ENCODE peak calls at places on chromosome 5, in seven cellular contexts. X is heart right ventricle, R is ovary, A is neural progenitor cell, Y is cardiac muscle cell, E is fibroblast of lung, B is aorta. I is an unnamed sample. For H3K4me1, the result is how much of the 10 kb centered on the place peaks cover.

GRCh38 chr5:25405850-25406249 is 761.1 kb upstream of the CDH10 start:
- DNase-seq in B (no peak), A (no peak), X (no peak), E (no peak), R (no peak), Y (no peak), I (no peak)

GRCh38 chr5:140175367-140176027 is 509 bp downstream of the CYSTM1 start:
- DNase-seq in A (peak), B (peak), R (peak), Y (peak), X (peak), E (peak), I (peak)

GRCh38 chr5:93076566-93076965 is 504.5 kb downstream of the NR2F1-AS1 start:
- DNase-seq in B (no peak), A (no peak), Y (peak), E (peak), R (no peak), X (no peak), I (no peak)

GRCh38 chr5:74127377-74128338 is 501.7 kb downstream of the ARHGEF28 start:
- DNase-seq in Y (peak), E (peak), R (no peak), X (peak), A (peak), B (no peak), I (no peak)

GRCh38 chr5:176633638-176634037 is 3.2 kb downstream of the EIF4E1B start:
- DNase-seq in X (no peak), R (no peak), E (no peak), Y (no peak), B (no peak), A (no peak), I (no peak)

GRCh38 chr5:6727231-6727630 is 14.0 kb downstream of the TENT4A start:
- DNase-seq in R (no peak), X (no peak), A (no peak), B (no peak), E (no peak), Y (no peak), I (no peak)

GRCh38 chr5:74686962-74687751 is 2.1 kb downstream of the HEXB start:
- DNase-seq in R (no peak), X (no peak), B (no peak), Y (no peak), E (peak), A (no peak), I (no peak)

GRCh38 chr5:93591323-93591945 is 8.4 kb downstream of the NR2F1 start:
- DNase-seq in B (no peak), Y (no peak), R (no peak), X (no peak), E (no peak), A (no peak), I (no peak)

GRCh38 chr5:18465833-18466681 is 831.8 kb downstream of the TAF11L14 start:
- DNase-seq in B (peak), E (peak), Y (peak), R (no peak), X (peak), A (peak), I (no peak)

GRCh38 chr5:24381861-24382460 is 262.8 kb downstream of the CDH10 start:
- DNase-seq in B (no peak), A (peak), X (no peak), Y (no peak), E (no peak), R (no peak), I (no peak)

GRCh38 chr5:122943050-122943698 is 93.4 kb downstream of the PPIC start:
- DNase-seq in R (no peak), A (no peak), Y (peak), E (no peak), B (no peak), X (no peak), I (no peak)

GRCh38 chr5:34838785-34839714 is at the start of gene TTC23L:
- DNase-seq in B (peak), R (peak), A (peak), Y (peak), E (peak), X (peak), I (peak)

GRCh38 chr5:177370488-177371119 is 12.9 kb downstream of the RGS14 start:
- DNase-seq in Y (peak), R (peak), E (peak), X (peak), B (peak), A (peak), I (peak)

GRCh38 chr5:73253047-73253660 is 80.2 kb downstream of the TMEM174 start:
- DNase-seq in B (no peak), R (no peak), X (no peak), E (no peak), A (no peak), Y (no peak), I (no peak)

GRCh38 chr5:16916262-16916878 is 19.7 kb downstream of the MYO10 start:
- DNase-seq in B (no peak), X (no peak), R (no peak), Y (peak), E (peak), A (no peak), I (no peak)

GRCh38 chr5:59769041-59769360 is 124.5 kb downstream of the PDE4D start:
- DNase-seq in Y (peak), E (no peak), X (no peak), B (no peak), A (no peak), R (no peak), I (no peak)
- H3K4me1 ChIP-seq in Y (under half), E (under half), X (under half), B (under half), A (under half), R (under half), I (under half)

DNA sequence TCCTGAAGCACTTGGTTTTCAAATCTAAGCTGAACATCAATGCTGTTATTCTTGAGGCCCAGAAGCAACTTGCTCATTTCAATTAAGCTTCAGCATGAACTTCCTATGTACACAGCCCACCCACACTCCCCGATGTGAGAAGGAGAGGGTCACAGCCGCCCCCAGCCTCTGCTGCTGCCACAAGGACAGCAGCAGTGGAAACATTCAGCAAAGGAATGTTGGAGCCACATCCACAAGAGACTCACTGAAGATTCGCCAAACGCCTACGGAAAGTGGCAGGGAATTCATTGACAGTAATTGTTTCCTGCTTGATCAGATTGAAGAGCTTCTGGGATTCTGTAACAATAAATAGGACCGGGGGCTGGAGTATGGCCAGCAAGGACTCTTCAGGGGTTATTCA is 2.9 kb downstream of the TGFBI start:
- DNase-seq in B (peak), R (no peak), E (no peak), X (no peak), A (no peak), Y (no peak), I (no peak)
- H3K4me1 ChIP-seq in B (under half), R (under half), E (under half), X (half or more), A (under half), Y (under half), I (half or more)

GRCh38 chr5:124648902-124649467 is 97.5 kb downstream of the ZNF608 start:
- DNase-seq in Y (no peak), B (no peak), X (no peak), E (no peak), A (no peak), R (no peak), I (no peak)
- H3K4me1 ChIP-seq in Y (half or more), B (under half), X (half or more), E (under half), A (half or more), R (under half), I (under half)

GRCh38 chr5:156799171-156799570 is 50.9 kb upstream of the PPP1R2B start:
- DNase-seq in Y (no peak), X (no peak), B (no peak), A (no peak), E (no peak), R (no peak), I (no peak)
- H3K4me1 ChIP-seq in Y (under half), X (under half), B (under half), A (under half), E (under half), R (under half), I (under half)

GRCh38 chr5:96094904-96095303 is 133.3 kb upstream of the ELL2 start:
- DNase-seq in B (peak), X (peak), Y (peak), A (no peak), E (peak), R (no peak), I (no peak)

GRCh38 chr5:96091874-96092273 is 130.2 kb upstream of the ELL2 start:
- DNase-seq in B (no peak), A (no peak), R (no peak), X (no peak), E (no peak), Y (no peak), I (no peak)

GRCh38 chr5:96093890-96094381 is 132.3 kb upstream of the ELL2 start:
- DNase-seq in E (no peak), Y (no peak), B (no peak), R (no peak), X (no peak), A (no peak), I (no peak)

GRCh38 chr5:96090205-96090604 is 128.6 kb upstream of the ELL2 start:
- DNase-seq in A (no peak), E (no peak), Y (no peak), X (no peak), B (no peak), R (no peak), I (no peak)

GRCh38 chr5:96093340-96093739 is 131.7 kb upstream of the ELL2 start:
- DNase-seq in Y (no peak), A (no peak), B (no peak), X (no peak), E (no peak), R (no peak), I (no peak)
- H3K4me1 ChIP-seq in Y (under half), A (under half), B (under half), X (under half), E (under half), R (under half), I (under half)

DNA sequence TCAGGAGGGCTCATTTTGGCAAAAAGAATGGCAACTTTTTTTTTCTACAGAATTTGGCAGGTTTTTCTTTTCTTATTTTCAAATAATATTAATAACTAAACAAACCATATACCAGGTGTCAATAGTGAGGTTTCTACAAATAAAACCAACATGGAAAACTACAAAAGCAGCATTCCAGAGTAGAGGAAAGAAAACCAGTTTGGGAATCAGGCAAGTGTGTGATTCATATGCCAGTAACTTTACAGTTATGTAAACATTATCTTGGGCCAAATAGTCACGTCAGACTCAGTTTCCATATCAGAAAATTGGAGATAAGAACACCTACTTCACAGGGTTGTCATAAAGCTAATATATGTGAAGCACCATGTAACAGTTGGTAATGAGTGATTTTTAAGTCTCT is 51.7 kb downstream of the FBXW11 start:
- DNase-seq in E (peak), X (no peak), R (no peak), Y (peak), B (no peak), A (no peak), I (no peak)
- H3K4me1 ChIP-seq in E (under half), X (half or more), R (under half), Y (half or more), B (under half), A (under half), I (under half)

GRCh38 chr5:141492168-141492885 is 3.4 kb downstream of the PCDHGC5 start:
- DNase-seq in A (peak), B (peak), E (no peak), R (no peak), X (no peak), Y (no peak), I (no peak)

GRCh38 chr5:141490271-141490670 is 1.4 kb downstream of the PCDHGC5 start:
- DNase-seq in X (no peak), E (no peak), R (no peak), B (no peak), Y (no peak), A (no peak), I (no peak)

GRCh38 chr5:141491323-141492167 is 2.7 kb downstream of the PCDHGC5 start:
- DNase-seq in R (no peak), A (peak), B (no peak), E (no peak), Y (no peak), X (no peak), I (no peak)

GRCh38 chr5:141489841-141490240 is 960 bp downstream of the PCDHGC5 start:
- DNase-seq in R (no peak), E (no peak), A (no peak), X (no peak), B (no peak), Y (no peak), I (no peak)

DNA sequence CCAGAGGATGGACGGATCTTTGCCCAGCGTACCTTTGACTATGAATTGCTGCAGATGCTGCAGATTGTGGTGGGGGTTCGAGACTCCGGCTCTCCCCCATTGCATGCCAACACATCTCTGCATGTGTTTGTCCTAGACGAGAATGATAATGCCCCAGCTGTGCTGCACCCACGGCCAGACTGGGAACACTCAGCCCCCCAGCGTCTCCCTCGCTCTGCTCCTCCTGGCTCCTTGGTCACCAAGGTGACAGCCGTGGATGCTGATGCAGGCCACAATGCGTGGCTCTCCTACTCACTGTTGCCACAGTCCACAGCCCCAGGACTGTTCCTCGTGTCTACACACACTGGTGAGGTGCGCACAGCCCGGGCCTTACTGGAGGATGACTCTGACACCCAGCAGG is 1.9 kb downstream of the PCDHGC5 start:
- DNase-seq in Y (no peak), X (no peak), R (no peak), E (no peak), A (no peak), B (no peak), I (no peak)
- H3K4me1 ChIP-seq in Y (under half), X (half or more), R (under half), E (under half), A (under half), B (under half), I (under half)

DNA sequence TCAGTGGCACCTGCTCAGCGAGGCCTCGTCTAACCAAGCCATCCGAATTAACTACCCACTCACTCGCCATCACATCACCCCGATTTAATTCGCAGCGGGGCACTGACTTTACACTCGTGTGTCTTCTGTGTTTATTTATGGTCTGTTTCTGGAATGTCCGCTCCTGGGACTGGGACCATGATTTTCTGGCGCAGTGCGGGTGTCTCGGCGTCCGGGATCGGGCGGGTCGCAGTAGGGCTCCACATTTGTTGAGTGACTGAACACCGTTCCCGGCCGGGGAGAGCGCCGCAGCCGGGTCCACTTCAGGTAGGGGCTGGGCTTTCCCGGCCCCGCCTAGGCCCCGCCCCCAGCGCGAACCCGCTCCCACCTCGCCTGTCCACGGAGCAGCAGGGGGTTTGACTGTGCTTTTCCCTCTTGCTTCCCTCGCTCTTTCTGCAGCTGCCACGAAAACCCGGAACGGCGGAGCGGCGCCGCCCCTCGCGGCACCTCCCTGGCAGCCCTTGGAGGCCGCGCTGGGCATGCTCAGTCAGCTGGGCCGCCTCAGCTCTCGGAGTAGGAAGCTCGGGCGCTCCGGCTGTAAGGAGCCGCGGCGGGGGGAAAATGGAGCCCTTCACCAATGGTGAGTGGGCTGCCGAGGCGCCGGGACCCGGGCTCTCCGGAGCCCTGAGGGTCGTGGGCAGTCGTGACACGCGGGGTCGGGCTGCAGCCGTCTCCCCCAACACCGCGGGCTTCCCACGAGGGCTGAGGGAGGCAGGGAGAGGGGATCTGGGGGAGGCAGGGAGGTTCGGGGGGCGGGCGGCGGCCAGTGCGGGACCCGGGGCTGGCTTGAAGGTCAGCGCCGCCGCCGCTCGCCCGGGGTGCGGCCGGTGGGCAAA is at the start of gene LNPEP:
- DNase-seq in R (peak), E (peak), X (peak), Y (peak), B (peak), A (peak), I (peak)
- H3K4me1 ChIP-seq in R (under half), E (under half), X (under half), Y (under half), B (under half), A (under half), I (under half)

DNA sequence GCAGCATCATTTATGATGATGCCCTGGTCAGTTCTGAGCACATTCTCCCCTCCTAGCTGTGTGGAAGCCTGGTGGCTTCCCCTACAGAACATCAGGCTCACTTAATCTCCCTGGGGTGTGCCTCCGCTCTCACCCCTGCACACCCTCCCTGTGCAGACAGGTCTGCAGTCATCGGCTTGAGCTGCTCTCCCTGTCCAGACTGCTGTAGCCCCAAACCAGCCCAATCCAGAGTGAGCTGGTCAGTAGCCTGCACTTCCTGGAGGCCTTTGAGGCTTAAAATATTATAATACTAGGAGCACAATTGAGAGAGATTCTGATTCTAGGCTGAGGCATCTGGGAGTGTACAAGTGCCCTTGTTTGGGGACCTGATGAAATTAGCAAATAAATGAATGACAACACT is 60.2 kb downstream of the PPARGC1B start:
- DNase-seq in E (no peak), R (no peak), X (no peak), A (no peak), Y (no peak), B (no peak), I (no peak)
- H3K4me1 ChIP-seq in E (under half), R (under half), X (half or more), A (under half), Y (under half), B (under half), I (under half)